ENCODE peak calls at places on chromosomes 6 and 20, in eight cellular contexts. N is epithelial cell of proximal tubule; R is endodermal cell; D is nucleus accumbens; O is EL; W is tibial artery; E is activated CD8-positive, alpha-beta T cell treated with anti-CD3 and anti-CD28 coated beads for 36 hours; T is kidney tubule cell. Q is an unnamed sample.

GRCh38 chr6:21559238-21559637 is 34.3 kb upstream of the SOX4 start:
- DNase-seq in W (no peak), T (no peak), E (no peak), R (no peak), O (no peak), D (no peak), N (no peak), Q (no peak)

GRCh38 chr6:118971682-118972081 is 36.7 kb upstream of the MCM9 start:
- DNase-seq in R (no peak), N (no peak), W (no peak), O (no peak), T (no peak), D (no peak), E (no peak), Q (no peak)

GRCh38 chr6:151179321-151179720 is 60.4 kb upstream of the AKAP12 start:
- DNase-seq in N (peak; percentile 27), R (no peak), T (peak; percentile 64), W (no peak), D (no peak), O (peak; percentile 79), E (no peak), Q (no peak)

GRCh38 chr6:119620846-119621570 is 271.4 kb upstream of the MAN1A1 start:
- DNase-seq in O (peak; percentile 91), W (no peak), N (peak; percentile 35), T (peak; percentile 73), E (no peak), D (no peak), R (no peak), Q (no peak)

GRCh38 chr6:19731286-19731685 is 105.9 kb upstream of the ID4 start:
- DNase-seq in O (peak; percentile 93), E (no peak), D (no peak), N (no peak), R (no peak), T (peak; percentile 74), W (no peak), Q (no peak)

GRCh38 chr20:35952480-35953410 is 1.6 kb downstream of the SCAND1 start:
- DNase-seq in T (peak; percentile 48), W (no peak), D (no peak), N (no peak), O (peak; percentile 39), R (no peak), E (peak; percentile 9), Q (peak; percentile 29)

GRCh38 chr20:50291428-50292323 is 101.0 kb downstream of the CEBPB start:
- DNase-seq in R (no peak), O (no peak), N (no peak), E (no peak), T (no peak), D (no peak), W (no peak), Q (no peak)

GRCh38 chr20:59631751-59632380 is 27.5 kb downstream of the PHACTR3 start:
- DNase-seq in E (no peak), D (no peak), N (no peak), O (no peak), T (no peak), R (no peak), W (no peak), Q (no peak)

GRCh38 chr6:10962673-10963072 is 75.8 kb downstream of the SYCP2L start:
- DNase-seq in O (peak; percentile 88), T (peak; percentile 33), R (no peak), D (no peak), W (no peak), N (no peak), E (no peak), Q (peak; percentile 52)

GRCh38 chr6:88872962-88873361 is 90.5 kb downstream of the RNGTT start:
- DNase-seq in E (no peak), T (no peak), O (no peak), D (no peak), W (no peak), N (no peak), R (no peak), Q (no peak)

GRCh38 chr6:127115032-127115661 is 3.3 kb upstream of the RSPO3 start:
- DNase-seq in T (no peak), D (no peak), W (no peak), E (no peak), R (no peak), N (no peak), O (no peak), Q (no peak)

GRCh38 chr20:52852695-52853094 is 119.5 kb upstream of the TSHZ2 start:
- DNase-seq in T (no peak), E (no peak), R (no peak), W (no peak), O (no peak), D (no peak), N (no peak), Q (no peak)

GRCh38 chr6:21158149-21158548 is 435.4 kb upstream of the SOX4 start:
- DNase-seq in D (no peak), T (no peak), O (no peak), E (no peak), W (no peak), N (no peak), R (no peak), Q (no peak)

GRCh38 chr6:43924222-43924702 is 154.3 kb downstream of the VEGFA start:
- DNase-seq in N (no peak), D (no peak), R (no peak), W (peak; percentile 63), T (peak; percentile 30), O (peak; percentile 30), E (peak; percentile 84), Q (peak; percentile 34)

GRCh38 chr20:43727980-43728590 is 1.3 kb upstream of the GTSF1L start:
- DNase-seq in W (no peak), T (no peak), O (no peak), N (no peak), E (no peak), R (no peak), D (no peak), Q (peak; percentile 83)

GRCh38 chr6:121216928-121217327 is 117.4 kb downstream of the TBC1D32 start:
- DNase-seq in N (no peak), O (peak; percentile 7), D (no peak), R (no peak), T (peak; percentile 20), W (no peak), E (no peak), Q (no peak)

GRCh38 chr6:149235130-149235561 is 82.4 kb upstream of the TAB2 start:
- DNase-seq in O (peak; percentile 93), E (no peak), R (no peak), T (peak; percentile 90), D (no peak), N (peak; percentile 54), W (no peak), Q (peak; percentile 72)

GRCh38 chr20:10537850-10538480 is 102.9 kb downstream of the SLX4IP start:
- DNase-seq in T (peak; percentile 61), N (no peak), R (no peak), D (no peak), O (peak; percentile 73), W (no peak), E (no peak), Q (no peak)

GRCh38 chr6:35611235-35611634 is 77.5 kb downstream of the FKBP5 start:
- DNase-seq in N (no peak), R (peak; percentile 54), D (no peak), W (no peak), O (peak; percentile 23), T (no peak), E (peak; percentile 71), Q (peak; percentile 46)

GRCh38 chr6:92723390-92723931 is 695.9 kb downstream of the EPHA7 start:
- DNase-seq in O (no peak), W (no peak), E (no peak), R (no peak), T (no peak), D (no peak), N (no peak), Q (no peak)

GRCh38 chr20:50519036-50519780 is 9.0 kb downstream of the PTPN1 start:
- DNase-seq in R (no peak), T (no peak), D (no peak), N (no peak), O (no peak), E (peak; percentile 63), W (no peak), Q (peak; percentile 59)

GRCh38 chr20:52569201-52569600 is 377.6 kb upstream of the ZFP64 start:
- DNase-seq in R (no peak), W (no peak), T (peak; percentile 50), E (no peak), O (no peak), D (no peak), N (no peak), Q (no peak)

GRCh38 chr20:5729348-5729747 is 20.9 kb upstream of the SHLD1 start:
- DNase-seq in T (no peak), N (no peak), E (no peak), O (peak; percentile 42), D (no peak), R (no peak), W (no peak), Q (no peak)

GRCh38 chr20:61885759-61886715 is 179.6 kb downstream of the TAF4 start:
- DNase-seq in N (no peak), O (no peak), E (no peak), W (no peak), D (no peak), R (no peak), T (no peak), Q (no peak)

GRCh38 chr20:40668449-40669228 is 20.4 kb downstream of the MAFB start:
- DNase-seq in N (no peak), W (no peak), D (no peak), T (peak; percentile 30), O (peak; percentile 49), R (peak; percentile 33), E (no peak), Q (no peak)

GRCh38 chr6:52416629-52417151 is 3.5 kb upstream of the EFHC1 start:
- DNase-seq in N (no peak), E (peak; percentile 46), D (no peak), R (peak; percentile 76), W (no peak), O (peak; percentile 70), T (peak; percentile 77), Q (peak; percentile 81)

GRCh38 chr6:27507041-27507956 is 34.4 kb upstream of the ZNF184 start:
- DNase-seq in T (no peak), E (no peak), W (no peak), R (no peak), O (no peak), D (no peak), N (no peak), Q (no peak)

GRCh38 chr6:22146581-22147468 is 150.0 kb downstream of the PRL start:
- DNase-seq in D (peak; percentile 51), W (no peak), E (peak; percentile 12), T (peak; percentile 26), R (peak; percentile 47), N (no peak), O (peak; percentile 32), Q (peak; percentile 26)

GRCh38 chr6:82396964-82397761 is 33.5 kb downstream of the TPBG start:
- DNase-seq in E (no peak), T (peak; percentile 97), N (peak; percentile 81), D (no peak), R (no peak), W (no peak), O (peak; percentile 85), Q (peak; percentile 57)

GRCh38 chr6:44627091-44627878 is 239.8 kb downstream of the CDC5L start:
- DNase-seq in T (no peak), D (no peak), O (no peak), W (peak; percentile 66), E (no peak), N (no peak), R (peak; percentile 82), Q (peak; percentile 5)